ENCODE peak calls at places on chromosome 4, in five cellular contexts. Q is Peyer's patch, X is sigmoid colon, L is uterus, V is ovary. P is an unnamed sample. For H3K4me1, the result is how much of the 10 kb centered on the place peaks cover.

GRCh38 chr4:3202836-3203820 is 45.8 kb upstream of the MSANTD1 start:
- DNase-seq in Q (no peak), X (no peak), L (peak), V (no peak), P (no peak)

GRCh38 chr4:69708211-69708610 is 52.2 kb downstream of the SULT1B1 start:
- DNase-seq in Q (no peak), X (no peak), L (no peak), V (no peak), P (no peak)

GRCh38 chr4:97142893-97143292 is 1000.4 kb downstream of the STPG2 start:
- DNase-seq in Q (no peak), X (no peak), L (no peak), V (no peak), P (peak)

GRCh38 chr4:112075129-112075753 is 70.0 kb upstream of the FAM241A start:
- DNase-seq in Q (peak), X (no peak), L (no peak), V (no peak), P (no peak)

GRCh38 chr4:41814565-41814964 is 66.0 kb upstream of the PHOX2B start:
- DNase-seq in Q (no peak), X (no peak), L (no peak), V (no peak), P (peak)

GRCh38 chr4:42339935-42340406 is 57.3 kb upstream of the SHISA3 start:
- DNase-seq in Q (no peak), X (no peak), L (no peak), V (peak), P (no peak)

GRCh38 chr4:60923075-60923474 is 277.1 kb upstream of the ADGRL3 start:
- DNase-seq in Q (no peak), X (no peak), L (no peak), V (no peak), P (no peak)

GRCh38 chr4:54661156-54661555 is 3.4 kb downstream of the KIT start:
- DNase-seq in Q (no peak), X (no peak), L (no peak), V (no peak), P (no peak)

GRCh38 chr4:169768385-169768784 is 10.6 kb upstream of the HPF1 start:
- DNase-seq in Q (no peak), X (no peak), L (no peak), V (no peak), P (no peak)

GRCh38 chr4:104411501-104411900 is 83.2 kb downstream of the CXXC4 start:
- DNase-seq in Q (no peak), X (no peak), L (no peak), V (no peak), P (no peak)

GRCh38 chr4:7207791-7208231 is 15.5 kb downstream of the SORCS2 start:
- DNase-seq in Q (no peak), X (no peak), L (peak), V (peak), P (no peak)

GRCh38 chr4:7206856-7207567 is 14.7 kb downstream of the SORCS2 start:
- DNase-seq in Q (peak), X (peak), L (peak), V (peak), P (peak)

GRCh38 chr4:7208509-7209451 is 16.4 kb downstream of the SORCS2 start:
- DNase-seq in Q (no peak), X (no peak), L (no peak), V (no peak), P (no peak)

GRCh38 chr4:7204656-7205387 is 12.5 kb downstream of the SORCS2 start:
- DNase-seq in Q (no peak), X (no peak), L (no peak), V (no peak), P (no peak)

GRCh38 chr4:7206385-7206784 is 14.0 kb downstream of the SORCS2 start:
- DNase-seq in Q (no peak), X (no peak), L (peak), V (peak), P (peak)
- H3K4me3 ChIP-seq in Q (no peak), X (no peak), L (no peak), V (no peak), P (no peak)

GRCh38 chr4:11428701-11429571 is at the start of gene HS3ST1:
- DNase-seq in Q (peak), X (peak), L (peak), V (peak), P (peak)
- TF ChIP-seq POLR2A in Q (peak), X (peak), L (peak), V (no peak), P (no peak)

GRCh38 chr4:154779362-154779947 is 1.6 kb upstream of the RBM46 start:
- DNase-seq in Q (no peak), X (no peak), L (no peak), V (no peak), P (no peak)
- H3K4me1 ChIP-seq in Q (under half), X (under half), L (under half), V (under half), P (under half)

DNA sequence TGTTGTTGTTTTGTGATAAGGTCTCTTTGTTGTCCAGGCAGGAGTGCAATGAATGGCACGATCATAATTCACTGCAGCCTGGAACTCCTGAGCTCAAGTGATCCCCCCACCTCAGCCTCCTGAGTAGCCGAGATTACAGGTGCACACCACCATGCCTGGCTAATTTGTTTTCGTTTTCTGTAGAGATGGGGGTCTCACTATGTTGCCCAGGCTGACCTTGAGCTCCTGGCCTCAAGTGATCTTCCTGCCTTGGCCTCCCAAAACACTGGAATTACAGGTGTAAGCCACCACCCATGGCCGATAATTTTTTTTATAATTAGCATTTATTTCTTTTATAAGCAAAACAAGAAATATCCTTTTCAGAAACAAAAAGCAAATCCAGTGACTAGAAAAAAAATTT is 3.6 kb downstream of the PLAC8 start:
- DNase-seq in Q (no peak), X (no peak), L (no peak), V (no peak), P (no peak)
- H3K4me3 ChIP-seq in Q (peak), X (no peak), L (no peak), V (no peak), P (no peak)

GRCh38 chr4:76948441-76949292 is 885 bp upstream of the SEPTIN11 start:
- DNase-seq in Q (peak), X (peak), L (peak), V (peak), P (peak)
- TF ChIP-seq POLR2A in Q (peak), X (no peak), L (no peak), V (no peak), P (no peak)

GRCh38 chr4:37662306-37662705 is 23.9 kb downstream of the RELL1 start:
- DNase-seq in Q (no peak), X (no peak), L (no peak), V (no peak), P (peak)
- H3K4me1 ChIP-seq in Q (under half), X (under half), L (under half), V (under half), P (half or more)